ENCODE peak calls at places on chromosomes 1 and 21, in five cellular contexts. One of them, this sample, is unnamed.

GRCh38 chr21:32702702-32703101 is 25.1 kb downstream of the SYNJ1 start:
- DNase-seq in left ventricle myocardium inferior: no peak
- DNase-seq in heart left ventricle: no peak
- DNase-seq in cardiac muscle cell: no peak
- DNase-seq in cardiac fibroblast: peak
- DNase-seq in this sample: no peak

GRCh38 chr1:234913771-234914170 is 214.9 kb downstream of the TOMM20 start:
- DNase-seq in heart left ventricle: peak
- DNase-seq in cardiac muscle cell: no peak
- DNase-seq in left ventricle myocardium inferior: no peak
- DNase-seq in cardiac fibroblast: no peak
- DNase-seq in this sample: no peak

GRCh38 chr1:242847390-242847993 is 323.0 kb upstream of the PLD5 start:
- DNase-seq in left ventricle myocardium inferior: no peak
- DNase-seq in cardiac fibroblast: peak
- DNase-seq in cardiac muscle cell: peak
- DNase-seq in heart left ventricle: no peak
- DNase-seq in this sample: peak

GRCh38 chr21:16124397-16125130 is 394.8 kb downstream of the USP25 start:
- DNase-seq in cardiac fibroblast: peak
- DNase-seq in left ventricle myocardium inferior: no peak
- DNase-seq in cardiac muscle cell: no peak
- DNase-seq in heart left ventricle: no peak
- DNase-seq in this sample: no peak

GRCh38 chr1:154463512-154463990 is 38.5 kb upstream of the TDRD10 start:
- DNase-seq in left ventricle myocardium inferior: no peak
- DNase-seq in cardiac muscle cell: no peak
- DNase-seq in heart left ventricle: no peak
- DNase-seq in cardiac fibroblast: no peak
- DNase-seq in this sample: no peak

GRCh38 chr1:42085596-42085995 is 67.6 kb upstream of the GUCA2B start:
- DNase-seq in left ventricle myocardium inferior: no peak
- DNase-seq in cardiac muscle cell: no peak
- DNase-seq in cardiac fibroblast: peak
- DNase-seq in heart left ventricle: no peak
- DNase-seq in this sample: no peak

GRCh38 chr1:231159963-231160761 is 1.7 kb upstream of the TRIM67 start:
- DNase-seq in cardiac fibroblast: no peak
- DNase-seq in heart left ventricle: no peak
- DNase-seq in cardiac muscle cell: no peak
- DNase-seq in left ventricle myocardium inferior: no peak
- DNase-seq in this sample: no peak

GRCh38 chr21:41213081-41213480 is 45.1 kb downstream of the BACE2 start:
- DNase-seq in left ventricle myocardium inferior: no peak
- DNase-seq in cardiac fibroblast: no peak
- DNase-seq in heart left ventricle: no peak
- DNase-seq in cardiac muscle cell: no peak
- DNase-seq in this sample: peak

GRCh38 chr1:235557495-235557894 is 53.2 kb upstream of the B3GALNT2 start:
- DNase-seq in heart left ventricle: no peak
- DNase-seq in cardiac fibroblast: no peak
- DNase-seq in cardiac muscle cell: no peak
- DNase-seq in left ventricle myocardium inferior: no peak
- DNase-seq in this sample: peak

GRCh38 chr21:37405629-37406028 is 39.1 kb downstream of the DYRK1A start:
- DNase-seq in heart left ventricle: no peak
- DNase-seq in cardiac muscle cell: no peak
- DNase-seq in left ventricle myocardium inferior: no peak
- DNase-seq in cardiac fibroblast: no peak
- DNase-seq in this sample: no peak

GRCh38 chr1:229514578-229515275 is 6.6 kb upstream of the NUP133 start:
- DNase-seq in cardiac muscle cell: peak
- DNase-seq in cardiac fibroblast: peak
- DNase-seq in heart left ventricle: peak
- DNase-seq in left ventricle myocardium inferior: peak
- DNase-seq in this sample: peak

GRCh38 chr1:209989525-209989924 is 51.5 kb downstream of the SYT14 start:
- DNase-seq in heart left ventricle: no peak
- DNase-seq in cardiac fibroblast: peak
- DNase-seq in left ventricle myocardium inferior: no peak
- DNase-seq in cardiac muscle cell: peak
- DNase-seq in this sample: no peak

GRCh38 chr1:236144446-236145150 is 2.3 kb downstream of the GPR137B start:
- DNase-seq in heart left ventricle: no peak
- DNase-seq in left ventricle myocardium inferior: no peak
- DNase-seq in cardiac muscle cell: no peak
- DNase-seq in cardiac fibroblast: no peak
- DNase-seq in this sample: no peak

GRCh38 chr1:24735619-24736375 is 9.4 kb upstream of the CLIC4 start:
- DNase-seq in left ventricle myocardium inferior: peak
- DNase-seq in heart left ventricle: peak
- DNase-seq in cardiac fibroblast: peak
- DNase-seq in cardiac muscle cell: no peak
- DNase-seq in this sample: no peak

GRCh38 chr1:164858233-164858632 is 299.2 kb downstream of the PBX1 start:
- DNase-seq in left ventricle myocardium inferior: no peak
- DNase-seq in cardiac fibroblast: peak
- DNase-seq in heart left ventricle: peak
- DNase-seq in cardiac muscle cell: peak
- DNase-seq in this sample: peak

GRCh38 chr1:53327183-53327941 is 508 bp downstream of the LRP8 start:
- DNase-seq in cardiac muscle cell: peak
- DNase-seq in cardiac fibroblast: peak
- DNase-seq in left ventricle myocardium inferior: no peak
- DNase-seq in heart left ventricle: peak
- DNase-seq in this sample: peak

GRCh38 chr21:42833439-42833815 is 45.9 kb downstream of the WDR4 start:
- DNase-seq in heart left ventricle: peak
- DNase-seq in cardiac muscle cell: peak
- DNase-seq in left ventricle myocardium inferior: no peak
- DNase-seq in cardiac fibroblast: peak
- DNase-seq in this sample: peak

GRCh38 chr1:63710776-63711175 is 63.0 kb upstream of the ROR1 start:
- DNase-seq in heart left ventricle: no peak
- DNase-seq in left ventricle myocardium inferior: no peak
- DNase-seq in cardiac fibroblast: no peak
- DNase-seq in cardiac muscle cell: no peak
- DNase-seq in this sample: no peak

GRCh38 chr1:189787201-189787600 is 690.5 kb downstream of the BRINP3 start:
- DNase-seq in left ventricle myocardium inferior: no peak
- DNase-seq in cardiac muscle cell: peak
- DNase-seq in cardiac fibroblast: peak
- DNase-seq in heart left ventricle: no peak
- DNase-seq in this sample: peak

GRCh38 chr1:62901650-62902049 is 117.7 kb downstream of the ATG4C start:
- DNase-seq in cardiac fibroblast: no peak
- DNase-seq in left ventricle myocardium inferior: no peak
- DNase-seq in cardiac muscle cell: no peak
- DNase-seq in heart left ventricle: no peak
- DNase-seq in this sample: no peak

GRCh38 chr1:117695796-117696505 is 90.1 kb downstream of the TENT5C start:
- DNase-seq in cardiac fibroblast: peak
- DNase-seq in heart left ventricle: peak
- DNase-seq in left ventricle myocardium inferior: no peak
- DNase-seq in cardiac muscle cell: no peak
- DNase-seq in this sample: no peak

GRCh38 chr21:35641271-35642016 is 418.9 kb downstream of the SETD4 start:
- DNase-seq in cardiac muscle cell: no peak
- DNase-seq in left ventricle myocardium inferior: no peak
- DNase-seq in cardiac fibroblast: no peak
- DNase-seq in heart left ventricle: no peak
- DNase-seq in this sample: no peak

GRCh38 chr1:89085781-89086180 is 20.8 kb upstream of the GBP1 start:
- DNase-seq in heart left ventricle: no peak
- DNase-seq in cardiac fibroblast: peak
- DNase-seq in left ventricle myocardium inferior: no peak
- DNase-seq in cardiac muscle cell: peak
- DNase-seq in this sample: no peak

GRCh38 chr1:247407978-247408560 is 7.9 kb upstream of the NLRP3 start:
- DNase-seq in cardiac fibroblast: no peak
- DNase-seq in heart left ventricle: no peak
- DNase-seq in left ventricle myocardium inferior: no peak
- DNase-seq in cardiac muscle cell: no peak
- DNase-seq in this sample: no peak

GRCh38 chr1:244319283-244320132 is 132.2 kb downstream of the ADSS2 start:
- DNase-seq in cardiac fibroblast: peak
- DNase-seq in heart left ventricle: no peak
- DNase-seq in left ventricle myocardium inferior: no peak
- DNase-seq in cardiac muscle cell: no peak
- DNase-seq in this sample: no peak

GRCh38 chr1:234716907-234717375 is 107.0 kb upstream of the IRF2BP2 start:
- DNase-seq in cardiac muscle cell: no peak
- DNase-seq in heart left ventricle: no peak
- DNase-seq in left ventricle myocardium inferior: no peak
- DNase-seq in cardiac fibroblast: no peak
- DNase-seq in this sample: no peak

GRCh38 chr1:205301842-205302588 is 19.5 kb downstream of the NUAK2 start:
- DNase-seq in cardiac fibroblast: no peak
- DNase-seq in heart left ventricle: no peak
- DNase-seq in cardiac muscle cell: no peak
- DNase-seq in left ventricle myocardium inferior: no peak
- DNase-seq in this sample: no peak

GRCh38 chr21:39802226-39802625 is 57.2 kb downstream of the IGSF5 start:
- DNase-seq in cardiac muscle cell: no peak
- DNase-seq in cardiac fibroblast: no peak
- DNase-seq in heart left ventricle: no peak
- DNase-seq in left ventricle myocardium inferior: no peak
- DNase-seq in this sample: no peak

GRCh38 chr1:100448371-100448770 is 89.6 kb upstream of the GPR88 start:
- DNase-seq in left ventricle myocardium inferior: no peak
- DNase-seq in heart left ventricle: no peak
- DNase-seq in cardiac muscle cell: no peak
- DNase-seq in cardiac fibroblast: no peak
- DNase-seq in this sample: no peak

GRCh38 chr1:199859525-199859924 is 168.0 kb upstream of the NR5A2 start:
- DNase-seq in left ventricle myocardium inferior: no peak
- DNase-seq in cardiac fibroblast: peak
- DNase-seq in heart left ventricle: no peak
- DNase-seq in cardiac muscle cell: no peak
- DNase-seq in this sample: no peak

GRCh38 chr1:155919801-155920200 is 8.7 kb upstream of the RIT1 start:
- DNase-seq in left ventricle myocardium inferior: no peak
- DNase-seq in heart left ventricle: no peak
- DNase-seq in cardiac fibroblast: no peak
- DNase-seq in cardiac muscle cell: no peak
- DNase-seq in this sample: no peak

GRCh38 chr1:225691861-225692516 is 39.1 kb upstream of the ENAH start:
- DNase-seq in cardiac muscle cell: no peak
- DNase-seq in heart left ventricle: no peak
- DNase-seq in cardiac fibroblast: peak
- DNase-seq in left ventricle myocardium inferior: no peak
- DNase-seq in this sample: no peak

GRCh38 chr1:97806996-97807395 is 113.8 kb downstream of the DPYD start:
- DNase-seq in cardiac fibroblast: peak
- DNase-seq in left ventricle myocardium inferior: no peak
- DNase-seq in cardiac muscle cell: no peak
- DNase-seq in heart left ventricle: no peak
- DNase-seq in this sample: no peak

GRCh38 chr1:88867743-88868521 is 23.4 kb downstream of the GTF2B start:
- DNase-seq in heart left ventricle: no peak
- DNase-seq in cardiac fibroblast: peak
- DNase-seq in cardiac muscle cell: no peak
- DNase-seq in left ventricle myocardium inferior: no peak
- DNase-seq in this sample: no peak

GRCh38 chr1:117147856-117148588 is 26.5 kb upstream of the TRIM45 start:
- DNase-seq in heart left ventricle: no peak
- DNase-seq in left ventricle myocardium inferior: no peak
- DNase-seq in cardiac muscle cell: no peak
- DNase-seq in cardiac fibroblast: peak
- DNase-seq in this sample: no peak

GRCh38 chr1:85582687-85583354 is 2.3 kb downstream of the CCN1 start:
- DNase-seq in heart left ventricle: no peak
- DNase-seq in cardiac fibroblast: peak
- DNase-seq in left ventricle myocardium inferior: no peak
- DNase-seq in cardiac muscle cell: no peak
- DNase-seq in this sample: no peak

GRCh38 chr1:85580046-85580411 is 532 bp upstream of the CCN1 start:
- DNase-seq in left ventricle myocardium inferior: no peak
- DNase-seq in cardiac fibroblast: peak
- DNase-seq in heart left ventricle: no peak
- DNase-seq in cardiac muscle cell: peak
- DNase-seq in this sample: peak

GRCh38 chr1:85581138-85581801 is 709 bp downstream of the CCN1 start:
- DNase-seq in heart left ventricle: peak
- DNase-seq in left ventricle myocardium inferior: peak
- DNase-seq in cardiac muscle cell: peak
- DNase-seq in cardiac fibroblast: peak
- DNase-seq in this sample: peak

GRCh38 chr1:85583355-85584263 is 3.0 kb downstream of the CCN1 start:
- DNase-seq in left ventricle myocardium inferior: no peak
- DNase-seq in cardiac fibroblast: peak
- DNase-seq in cardiac muscle cell: no peak
- DNase-seq in heart left ventricle: no peak
- DNase-seq in this sample: no peak

GRCh38 chr1:85581802-85582686 is 1.5 kb downstream of the CCN1 start:
- DNase-seq in cardiac muscle cell: peak
- DNase-seq in cardiac fibroblast: peak
- DNase-seq in heart left ventricle: no peak
- DNase-seq in left ventricle myocardium inferior: peak
- DNase-seq in this sample: peak
- TF ChIP-seq CTCF in cardiac muscle cell: peak
- TF ChIP-seq CTCF in cardiac fibroblast: peak
- TF ChIP-seq CTCF in heart left ventricle: peak
- TF ChIP-seq CTCF in left ventricle myocardium inferior: peak
- TF ChIP-seq CTCF in this sample: peak

GRCh38 chr1:15033264-15033663 is 120.3 kb upstream of the TMEM51 start:
- DNase-seq in left ventricle myocardium inferior: no peak
- DNase-seq in heart left ventricle: no peak
- DNase-seq in cardiac muscle cell: no peak
- DNase-seq in cardiac fibroblast: peak
- DNase-seq in this sample: no peak
- TF ChIP-seq CTCF in left ventricle myocardium inferior: no peak
- TF ChIP-seq CTCF in heart left ventricle: no peak
- TF ChIP-seq CTCF in cardiac muscle cell: peak
- TF ChIP-seq CTCF in cardiac fibroblast: peak
- TF ChIP-seq CTCF in this sample: no peak

GRCh38 chr1:67347688-67348472 is 40.2 kb downstream of the IL12RB2 start:
- DNase-seq in heart left ventricle: peak
- DNase-seq in cardiac fibroblast: peak
- DNase-seq in cardiac muscle cell: peak
- DNase-seq in left ventricle myocardium inferior: peak
- DNase-seq in this sample: peak
- TF ChIP-seq CTCF in heart left ventricle: peak
- TF ChIP-seq CTCF in cardiac fibroblast: peak
- TF ChIP-seq CTCF in cardiac muscle cell: peak
- TF ChIP-seq CTCF in left ventricle myocardium inferior: peak
- TF ChIP-seq CTCF in this sample: peak

DNA sequence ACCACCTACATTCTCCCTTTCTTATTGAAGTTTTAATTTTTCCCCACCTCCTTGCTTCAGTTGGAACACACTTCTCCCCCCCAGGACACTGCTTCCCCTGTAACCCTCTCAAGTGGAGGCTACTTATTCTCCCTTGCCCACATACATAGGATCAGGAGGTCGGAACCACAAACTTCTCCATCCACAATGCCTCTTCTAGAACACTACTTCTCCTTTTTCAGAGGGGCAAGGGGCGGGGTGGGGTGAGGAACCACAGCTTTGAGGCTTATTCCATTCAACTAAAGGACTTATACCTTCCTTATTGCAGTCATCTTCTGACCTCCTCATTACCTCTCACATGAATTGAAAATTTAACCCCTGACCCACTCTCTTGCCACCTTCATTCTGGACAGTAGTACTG is 81.3 kb downstream of the NEK7 start:
- DNase-seq in heart left ventricle: no peak
- DNase-seq in left ventricle myocardium inferior: peak
- DNase-seq in cardiac muscle cell: no peak
- DNase-seq in cardiac fibroblast: no peak
- DNase-seq in this sample: no peak
- TF ChIP-seq CTCF in heart left ventricle: no peak
- TF ChIP-seq CTCF in left ventricle myocardium inferior: no peak
- TF ChIP-seq CTCF in cardiac muscle cell: no peak
- TF ChIP-seq CTCF in cardiac fibroblast: no peak
- TF ChIP-seq CTCF in this sample: no peak

This sample was measured in nephron progenitor cell.